ENCODE peak calls at places on chromosomes 2 and 18, in nine cellular contexts. V, A, B, U, O, R, J, P and L are unnamed samples.

GRCh38 chr18:26407721-26408601 is 140.4 kb downstream of the KCTD1 start:
- DNase-seq in V (no peak), A (no peak), B (no peak), U (no peak), O (no peak), R (no peak), J (no peak), P (no peak), L (no peak)

GRCh38 chr2:218343591-218343990 is 13.1 kb upstream of the CATIP start:
- DNase-seq in V (no peak), A (no peak), B (peak), U (peak), O (no peak), R (peak), J (no peak), P (no peak), L (no peak)

GRCh38 chr2:74379851-74380789 is at the start of gene DCTN1:
- DNase-seq in V (peak), A (peak), B (peak), U (peak), O (no peak), R (peak), J (no peak), P (no peak), L (no peak)

GRCh38 chr2:108594982-108595464 is 60.8 kb downstream of the LIMS1 start:
- DNase-seq in V (no peak), A (peak), B (peak), U (no peak), O (no peak), R (peak), J (no peak), P (peak), L (no peak)

GRCh38 chr2:107393516-107393915 is 433.2 kb upstream of the RGPD4 start:
- DNase-seq in V (no peak), A (no peak), B (peak), U (no peak), O (no peak), R (no peak), J (no peak), P (no peak), L (no peak)

GRCh38 chr2:127650041-127650784 is 4.3 kb downstream of the GPR17 start:
- DNase-seq in V (no peak), A (no peak), B (no peak), U (no peak), O (peak), R (no peak), J (no peak), P (no peak), L (no peak)

GRCh38 chr2:96075199-96075771 is 40.6 kb upstream of the GPAT2 start:
- DNase-seq in V (no peak), A (no peak), B (no peak), U (no peak), O (no peak), R (no peak), J (no peak), P (no peak), L (no peak)

GRCh38 chr18:8635087-8635486 is 25.9 kb downstream of the RAB12 start:
- DNase-seq in V (no peak), A (no peak), B (peak), U (peak), O (no peak), R (peak), J (no peak), P (peak), L (no peak)

GRCh38 chr18:11553098-11553940 is 56.1 kb upstream of the SLC35G4 start:
- DNase-seq in V (peak), A (peak), B (peak), U (peak), O (no peak), R (peak), J (peak), P (peak), L (no peak)

GRCh38 chr18:35110037-35110436 is 68.8 kb downstream of the MAPRE2 start:
- DNase-seq in V (no peak), A (no peak), B (no peak), U (no peak), O (no peak), R (no peak), J (no peak), P (no peak), L (no peak)

GRCh38 chr2:105573910-105574655 is 170.6 kb upstream of the NCK2 start:
- DNase-seq in V (no peak), A (no peak), B (no peak), U (no peak), O (no peak), R (no peak), J (no peak), P (no peak), L (no peak)

GRCh38 chr2:11543337-11544216 is 9.7 kb downstream of the GREB1 start:
- DNase-seq in V (no peak), A (no peak), B (no peak), U (no peak), O (no peak), R (no peak), J (no peak), P (no peak), L (no peak)

GRCh38 chr2:72895759-72896281 is 8.6 kb downstream of the SPR start:
- DNase-seq in V (peak), A (no peak), B (peak), U (peak), O (no peak), R (peak), J (no peak), P (no peak), L (no peak)

GRCh38 chr18:77700051-77700450 is 450.4 kb downstream of the GALR1 start:
- DNase-seq in V (no peak), A (no peak), B (peak), U (no peak), O (no peak), R (peak), J (no peak), P (no peak), L (no peak)

GRCh38 chr2:101038455-101039255 is 36.6 kb downstream of the RPL31 start:
- DNase-seq in V (no peak), A (no peak), B (no peak), U (no peak), O (no peak), R (peak), J (no peak), P (no peak), L (no peak)